ENCODE peak calls at places on chromosomes 16 and 17, in six cellular contexts. G, Q, C, J, Y and R are unnamed samples.
A peak's percentile ranks its signal among the peaks of the same experiment; 100 is the strongest.

GRCh38 chr17:76593338-76593737 is 7.7 kb upstream of the ST6GALNAC2 start:
- DNase-seq in G (no peak), Q (peak; percentile 76), C (no peak), J (no peak), Y (no peak), R (peak; percentile 28)

GRCh38 chr16:77767826-77768225 is 20.5 kb upstream of the VAT1L start:
- DNase-seq in G (no peak), Q (no peak), C (no peak), J (no peak), Y (no peak), R (no peak)

GRCh38 chr17:62671553-62671952 is 44.1 kb downstream of the MRC2 start:
- DNase-seq in G (peak; percentile 38), Q (peak; percentile 38), C (no peak), J (no peak), Y (no peak), R (peak; percentile 45)

GRCh38 chr17:1963250-1963649 is 61.9 kb downstream of the RTN4RL1 start:
- DNase-seq in G (no peak), Q (no peak), C (no peak), J (no peak), Y (no peak), R (peak; percentile 47)

GRCh38 chr16:89155184-89155679 is 16.3 kb upstream of the CDH15 start:
- DNase-seq in G (no peak), Q (no peak), C (peak; percentile 66), J (peak; percentile 71), Y (no peak), R (no peak)

GRCh38 chr16:88610080-88610479 is 28.3 kb upstream of the IL17C start:
- DNase-seq in G (no peak), Q (no peak), C (no peak), J (no peak), Y (peak; percentile 42), R (peak; percentile 85)

GRCh38 chr17:32479074-32479617 is 7.6 kb upstream of the CDK5R1 start:
- DNase-seq in G (no peak), Q (no peak), C (no peak), J (no peak), Y (no peak), R (no peak)

GRCh38 chr17:3555189-3555796 is 2.3 kb downstream of the TRPV3 start:
- DNase-seq in G (peak; percentile 42), Q (no peak), C (no peak), J (no peak), Y (no peak), R (peak; percentile 33)

GRCh38 chr17:6701719-6702118 is 11.4 kb downstream of the SLC13A5 start:
- DNase-seq in G (no peak), Q (peak; percentile 61), C (no peak), J (no peak), Y (peak; percentile 86), R (peak; percentile 97)

GRCh38 chr17:14201087-14201486 is 35.6 kb downstream of the CDRT15 start:
- DNase-seq in G (no peak), Q (no peak), C (no peak), J (no peak), Y (no peak), R (no peak)

GRCh38 chr16:89002851-89003830 is 26.1 kb upstream of the CBFA2T3 start:
- DNase-seq in G (peak; percentile 35), Q (no peak), C (no peak), J (no peak), Y (no peak), R (no peak)

GRCh38 chr16:65781363-65781762 is 585.1 kb upstream of the CDH5 start:
- DNase-seq in G (no peak), Q (no peak), C (no peak), J (no peak), Y (no peak), R (no peak)

GRCh38 chr17:74677558-74678466 is 34.9 kb downstream of the CD300LF start:
- DNase-seq in G (no peak), Q (peak; percentile 95), C (no peak), J (peak; percentile 27), Y (no peak), R (no peak)
- H3K27me3 ChIP-seq in G (no peaks in the 10 kb centered on the region), Q (no peaks in the 10 kb centered on the region), C (no peaks in the 10 kb centered on the region), J (no peaks in the 10 kb centered on the region), Y (peaks cover 77% of the 10 kb centered on the region), R (peaks cover 2% of the 10 kb centered on the region)

GRCh38 chr17:64767269-64767997 is 105.3 kb upstream of the SMURF2 start:
- DNase-seq in G (no peak), Q (no peak), C (no peak), J (no peak), Y (no peak), R (peak; percentile 11)
- H3K4me3 ChIP-seq in G (no peak overlapping the region), Q (no peak overlapping the region), C (no peak overlapping the region), J (no peak overlapping the region), Y (no peak overlapping the region), R (no peak overlapping the region)

GRCh38 chr16:73546351-73546845 is 498.5 kb upstream of the ZFHX3 start:
- DNase-seq in G (no peak), Q (no peak), C (no peak), J (no peak), Y (peak; percentile 49), R (peak; percentile 42)
- H3K27me3 ChIP-seq in G (peaks cover 8% of the 10 kb centered on the region), Q (peaks cover 29% of the 10 kb centered on the region), C (no peaks in the 10 kb centered on the region), J (peaks cover 8% of the 10 kb centered on the region), Y (no peaks in the 10 kb centered on the region), R (no peaks in the 10 kb centered on the region)

GRCh38 chr16:81657731-81658130 is 121.4 kb upstream of the PLCG2 start:
- DNase-seq in G (no peak), Q (no peak), C (no peak), J (no peak), Y (no peak), R (no peak)

GRCh38 chr16:81655474-81656162 is 123.5 kb upstream of the PLCG2 start:
- DNase-seq in G (no peak), Q (no peak), C (no peak), J (no peak), Y (no peak), R (no peak)

GRCh38 chr16:81659249-81659648 is 119.8 kb upstream of the PLCG2 start:
- DNase-seq in G (no peak), Q (no peak), C (no peak), J (no peak), Y (no peak), R (no peak)

GRCh38 chr16:81658373-81658772 is 120.7 kb upstream of the PLCG2 start:
- DNase-seq in G (no peak), Q (no peak), C (no peak), J (no peak), Y (no peak), R (no peak)

DNA sequence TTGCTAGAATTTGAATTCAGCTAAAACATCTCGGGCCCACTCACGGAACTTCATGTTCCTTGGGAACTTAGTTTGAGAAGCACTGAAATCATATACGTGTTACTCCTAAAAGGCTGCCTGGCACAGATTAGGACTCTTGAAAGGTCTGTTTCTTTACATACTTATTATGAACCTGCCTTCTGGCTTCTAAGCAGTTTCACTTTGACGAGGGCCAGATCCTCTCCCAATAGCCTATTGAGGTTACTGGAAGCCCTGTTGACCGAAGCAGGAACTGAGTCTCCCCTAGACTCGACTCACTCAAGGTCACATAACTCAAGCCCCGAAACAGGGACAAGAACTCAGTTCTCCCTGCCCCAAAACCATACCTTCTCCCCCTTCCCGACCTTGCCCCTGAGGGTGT is 121.9 kb upstream of the PLCG2 start:
- DNase-seq in G (no peak), Q (no peak), C (no peak), J (no peak), Y (no peak), R (no peak)
- H3K4me3 ChIP-seq in G (no peak overlapping the region), Q (no peak overlapping the region), C (no peak overlapping the region), J (no peak overlapping the region), Y (no peak overlapping the region), R (no peak overlapping the region)

DNA sequence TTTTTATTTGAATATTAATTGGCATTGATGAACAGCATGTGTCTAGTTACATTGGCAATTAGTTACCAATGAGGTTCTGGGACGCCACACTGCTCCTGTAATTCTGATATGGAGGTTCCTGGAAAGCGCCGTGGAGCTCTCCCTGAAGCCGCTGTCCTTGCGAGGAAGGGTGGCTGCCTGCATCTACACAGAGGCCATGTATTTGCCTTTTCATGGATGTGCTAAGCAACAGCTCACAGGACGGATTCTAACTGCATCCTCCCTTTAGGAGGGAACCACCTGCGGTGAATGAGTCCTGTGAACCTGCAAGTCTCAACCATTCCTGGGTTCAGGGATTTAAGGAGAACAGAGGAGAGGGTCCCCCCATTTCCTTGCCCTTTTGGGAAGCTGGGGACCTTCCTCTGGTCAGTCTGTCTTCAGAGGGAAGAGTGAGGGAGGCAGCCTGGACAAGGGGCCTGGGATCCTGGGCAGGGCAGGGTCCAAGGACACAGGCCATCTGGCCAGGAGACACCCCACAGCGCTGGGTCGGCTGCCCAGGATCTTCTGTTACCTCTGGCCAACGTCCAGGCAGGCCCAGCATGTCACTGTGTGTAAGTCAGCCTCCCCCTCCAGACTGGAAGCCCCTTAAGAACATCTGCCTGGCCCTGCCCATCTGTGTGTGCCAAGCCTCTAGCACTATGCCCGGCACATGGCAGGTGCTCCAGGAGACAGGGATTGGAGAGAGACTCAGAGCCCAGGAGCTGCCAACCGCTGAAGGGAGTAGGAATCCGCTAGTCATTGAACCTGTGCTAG is 314.1 kb upstream of the TNRC6C start:
- DNase-seq in G (no peak), Q (peak; percentile 55), C (no peak), J (no peak), Y (no peak), R (no peak)
- H3K27me3 ChIP-seq in G (no peaks in the 10 kb centered on the region), Q (no peaks in the 10 kb centered on the region), C (no peaks in the 10 kb centered on the region), J (no peaks in the 10 kb centered on the region), Y (no peaks in the 10 kb centered on the region), R (no peaks in the 10 kb centered on the region)

GRCh38 chr16:4803479-4804243 is 1.2 kb upstream of the ROGDI start:
- DNase-seq in G (no peak), Q (peak; percentile 51), C (no peak), J (no peak), Y (no peak), R (peak; percentile 57)
- H3K4me3 ChIP-seq in G (no peak overlapping the region), Q (peak overlapping the region; percentile 63), C (peak overlapping the region; percentile 79), J (no peak overlapping the region), Y (peak overlapping the region; percentile 91), R (no peak overlapping the region)

GRCh38 chr17:35742896-35743477 is 10.1 kb downstream of the GAS2L2 start:
- DNase-seq in G (peak; percentile 27), Q (no peak), C (no peak), J (no peak), Y (no peak), R (peak; percentile 65)

GRCh38 chr17:35742496-35742895 is 10.5 kb downstream of the GAS2L2 start:
- DNase-seq in G (peak; percentile 22), Q (no peak), C (no peak), J (no peak), Y (no peak), R (peak; percentile 40)

GRCh38 chr17:35744830-35745229 is 8.2 kb downstream of the GAS2L2 start:
- DNase-seq in G (peak; percentile 46), Q (no peak), C (no peak), J (no peak), Y (no peak), R (no peak)

GRCh38 chr17:35745246-35745645 is 7.8 kb downstream of the GAS2L2 start:
- DNase-seq in G (no peak), Q (no peak), C (no peak), J (no peak), Y (no peak), R (peak; percentile 36)

GRCh38 chr17:35743911-35744328 is 9.1 kb downstream of the GAS2L2 start:
- DNase-seq in G (peak; percentile 56), Q (no peak), C (no peak), J (peak; percentile 36), Y (peak; percentile 77), R (peak; percentile 86)
- H3K27me3 ChIP-seq in G (no peaks in the 10 kb centered on the region), Q (peaks cover 3% of the 10 kb centered on the region), C (no peaks in the 10 kb centered on the region), J (peaks cover 7% of the 10 kb centered on the region), Y (peaks cover 51% of the 10 kb centered on the region), R (peaks cover 44% of the 10 kb centered on the region)